ENCODE peak calls at places on chromosomes 1 and 21, in ten cellular contexts. T is thyroid gland, U is left lung, D is uterus, Y is stomach, E is mesendoderm, Q is tibial artery, P is gastrocnemius medialis, X is ovary, F is GM23248. M is an unnamed sample. For H3K4me1, the result is how much of the 10 kb centered on the place peaks cover.

GRCh38 chr1:150931773-150932172 is 5.6 kb downstream of the SETDB1 start:
- DNase-seq in P (no peak), E (peak), F (peak), U (no peak), D (no peak), Y (no peak), X (no peak), Q (no peak), T (no peak), M (peak)

GRCh38 chr1:24932284-24932683 is 2.2 kb upstream of the RUNX3 start:
- DNase-seq in Y (peak), D (no peak), E (peak), P (no peak), Q (no peak), T (peak), U (peak), X (no peak), F (peak), M (peak)

GRCh38 chr1:7755448-7755847 is 15.6 kb upstream of the VAMP3 start:
- DNase-seq in U (no peak), P (no peak), F (peak), E (peak), Y (no peak), Q (no peak), D (no peak), X (no peak), T (no peak), M (peak)

GRCh38 chr1:81760487-81761097 is 40.1 kb upstream of the ADGRL2 start:
- DNase-seq in T (no peak), Y (no peak), E (no peak), D (no peak), U (no peak), X (no peak), F (peak), P (no peak), Q (no peak), M (peak)

GRCh38 chr21:45568383-45568782 is 26.1 kb upstream of the SLC19A1 start:
- DNase-seq in U (no peak), P (no peak), Y (no peak), E (no peak), X (no peak), T (no peak), F (no peak), D (no peak), Q (no peak), M (no peak)

GRCh38 chr1:237115035-237115434 is 73.1 kb downstream of the RYR2 start:
- DNase-seq in Y (no peak), U (no peak), X (no peak), T (no peak), E (peak), P (no peak), Q (no peak), F (no peak), D (no peak), M (no peak)

GRCh38 chr21:19695796-19696195 is 1292.2 kb upstream of the TMPRSS15 start:
- DNase-seq in F (no peak), T (no peak), P (no peak), E (no peak), D (no peak), Q (no peak), U (no peak), X (no peak), Y (no peak), M (no peak)

GRCh38 chr1:15680614-15681345 is 3.3 kb upstream of the PLEKHM2 start:
- DNase-seq in D (no peak), E (peak), P (peak), U (no peak), F (peak), Q (no peak), Y (peak), T (peak), X (no peak), M (peak)

GRCh38 chr1:150535511-150536281 is 13.5 kb upstream of the ADAMTSL4 start:
- DNase-seq in Q (no peak), D (no peak), F (peak), Y (no peak), E (peak), P (peak), U (no peak), T (no peak), X (no peak), M (peak)

GRCh38 chr1:76961181-76961580 is 93.9 kb downstream of the ST6GALNAC5 start:
- DNase-seq in X (no peak), Y (no peak), Q (no peak), U (no peak), P (no peak), T (no peak), D (no peak), E (no peak), F (peak), M (no peak)

GRCh38 chr1:24481843-24482610 is 20.6 kb upstream of the RCAN3 start:
- DNase-seq in D (no peak), U (no peak), X (no peak), P (no peak), T (no peak), E (no peak), Y (no peak), Q (no peak), F (no peak), M (no peak)

GRCh38 chr1:107575226-107575625 is 389.8 kb downstream of the VAV3 start:
- DNase-seq in Y (no peak), T (no peak), E (no peak), X (no peak), Q (no peak), D (no peak), P (no peak), U (no peak), F (no peak), M (no peak)

GRCh38 chr1:64172458-64172983 is 30.9 kb upstream of the UBE2U start:
- DNase-seq in E (no peak), X (no peak), D (no peak), Y (no peak), Q (no peak), P (no peak), U (no peak), T (no peak), F (peak), M (peak)

GRCh38 chr1:180151508-180151907 is 3.2 kb upstream of the QSOX1 start:
- DNase-seq in X (no peak), E (no peak), T (no peak), Y (no peak), P (no peak), F (peak), Q (no peak), D (no peak), U (no peak), M (peak)

GRCh38 chr1:64263335-64263734 is 59.9 kb downstream of the UBE2U start:
- DNase-seq in T (no peak), X (no peak), P (no peak), Y (no peak), U (no peak), E (no peak), D (no peak), F (peak), Q (no peak), M (no peak)

GRCh38 chr1:204294371-204294770 is 65.4 kb downstream of the PLEKHA6 start:
- DNase-seq in X (peak), E (peak), U (no peak), F (peak), Y (no peak), Q (peak), P (peak), T (peak), D (peak), M (peak)

GRCh38 chr21:42245348-42246185 is 26.6 kb downstream of the ABCG1 start:
- DNase-seq in T (no peak), X (no peak), D (no peak), U (peak), P (no peak), Q (no peak), Y (no peak), F (no peak), E (peak), M (no peak)

GRCh38 chr21:31132574-31133242 is 94.4 kb upstream of the KRTAP19-8 start:
- DNase-seq in Q (no peak), F (peak), D (no peak), X (no peak), E (no peak), U (no peak), T (no peak), Y (no peak), P (no peak), M (no peak)

GRCh38 chr1:221796700-221797099 is 54.8 kb upstream of the DUSP10 start:
- DNase-seq in Q (no peak), P (no peak), D (no peak), X (no peak), E (no peak), Y (no peak), T (no peak), U (no peak), F (no peak), M (no peak)

GRCh38 chr1:40977721-40978120 is 1.8 kb upstream of the CTPS1 start:
- DNase-seq in E (peak), F (peak), Y (no peak), X (no peak), P (no peak), D (no peak), U (no peak), T (no peak), Q (no peak), M (peak)

GRCh38 chr21:34807881-34808568 is 139.2 kb downstream of the CLIC6 start:
- DNase-seq in X (no peak), F (peak), E (no peak), U (peak), P (peak), D (peak), Y (peak), Q (peak), T (no peak), M (peak)

GRCh38 chr1:53183277-53183990 is 13.2 kb upstream of the CPT2 start:
- DNase-seq in F (peak), T (no peak), P (no peak), D (peak), Q (no peak), U (no peak), X (peak), E (peak), Y (peak), M (peak)

GRCh38 chr1:167135281-167135840 is 41.5 kb downstream of the STYXL2 start:
- DNase-seq in Y (no peak), D (no peak), P (no peak), Q (no peak), X (no peak), U (no peak), E (peak), T (no peak), F (no peak), M (no peak)

GRCh38 chr1:17950728-17951127 is 156.9 kb upstream of the IGSF21 start:
- DNase-seq in F (no peak), D (no peak), X (no peak), T (no peak), U (no peak), P (no peak), Q (no peak), E (no peak), Y (no peak), M (no peak)

GRCh38 chr1:53766766-53767409 is 27.9 kb upstream of the GLIS1 start:
- DNase-seq in Y (no peak), U (no peak), Q (no peak), E (no peak), T (no peak), P (no peak), D (no peak), X (no peak), F (peak), M (no peak)

GRCh38 chr1:53376742-53377437 is 49.0 kb upstream of the LRP8 start:
- DNase-seq in Y (peak), F (no peak), U (no peak), X (no peak), P (no peak), Q (peak), E (no peak), D (no peak), T (no peak), M (no peak)

GRCh38 chr1:62391369-62391971 is 45.4 kb upstream of the USP1 start:
- DNase-seq in F (peak), D (no peak), T (no peak), P (no peak), U (no peak), E (peak), X (no peak), Q (no peak), Y (no peak), M (peak)

GRCh38 chr1:172002725-172003345 is 161.5 kb downstream of the DNM3 start:
- DNase-seq in U (no peak), D (peak), Y (no peak), E (peak), X (no peak), F (peak), P (no peak), T (peak), Q (no peak), M (peak)

GRCh38 chr1:227896710-227897655 is 50.7 kb downstream of the WNT9A start:
- DNase-seq in X (peak), P (peak), Y (peak), U (peak), T (peak), E (no peak), F (no peak), D (peak), Q (peak), M (no peak)

GRCh38 chr1:237677979-237678378 is 212.7 kb downstream of the ZP4 start:
- DNase-seq in P (no peak), Y (no peak), E (peak), U (no peak), T (no peak), X (no peak), F (peak), Q (no peak), D (no peak), M (peak)

GRCh38 chr1:229556551-229556950 is 2.0 kb downstream of the ABCB10 start:
- DNase-seq in P (no peak), T (no peak), X (no peak), Q (no peak), U (no peak), E (no peak), F (peak), Y (no peak), D (no peak), M (no peak)

GRCh38 chr1:229552732-229553131 is 5.8 kb downstream of the ABCB10 start:
- DNase-seq in X (no peak), P (no peak), U (no peak), F (no peak), D (no peak), T (no peak), Y (no peak), Q (no peak), E (no peak), M (no peak)

GRCh38 chr1:229557214-229557850 is 1.2 kb downstream of the ABCB10 start:
- DNase-seq in X (no peak), F (peak), Y (no peak), E (no peak), P (no peak), Q (no peak), D (no peak), T (no peak), U (no peak), M (peak)

GRCh38 chr1:229553621-229554120 is 4.8 kb downstream of the ABCB10 start:
- DNase-seq in F (peak), Q (no peak), E (no peak), U (no peak), T (no peak), X (no peak), D (no peak), Y (no peak), P (no peak), M (no peak)

GRCh38 chr1:229554886-229555621 is 3.5 kb downstream of the ABCB10 start:
- DNase-seq in F (no peak), X (no peak), P (no peak), T (no peak), D (no peak), E (peak), Q (no peak), U (no peak), Y (no peak), M (peak)
- H3K4me3 ChIP-seq in F (no peak), X (no peak), P (no peak), T (no peak), D (no peak), E (no peak), Q (no peak), U (no peak), Y (no peak), M (no peak)

GRCh38 chr1:110166861-110167260 is 16.6 kb downstream of the SLC6A17 start:
- DNase-seq in Q (no peak), D (no peak), Y (no peak), X (no peak), E (no peak), U (no peak), P (no peak), T (no peak), F (no peak), M (no peak)

GRCh38 chr1:110172001-110172400 is 21.7 kb downstream of the SLC6A17 start:
- DNase-seq in U (no peak), X (no peak), T (no peak), D (no peak), Y (no peak), Q (no peak), F (no peak), P (no peak), E (no peak), M (no peak)

GRCh38 chr1:110173466-110174117 is 23.3 kb downstream of the SLC6A17 start:
- DNase-seq in E (peak), Y (no peak), T (peak), F (peak), Q (no peak), P (no peak), U (no peak), D (no peak), X (no peak), M (no peak)

GRCh38 chr1:110171134-110171733 is 20.9 kb downstream of the SLC6A17 start:
- DNase-seq in D (no peak), E (no peak), T (peak), P (no peak), U (no peak), Y (no peak), Q (no peak), X (no peak), F (no peak), M (no peak)

GRCh38 chr1:110170726-110171125 is 20.4 kb downstream of the SLC6A17 start:
- DNase-seq in T (no peak), P (no peak), D (no peak), Y (no peak), E (no peak), F (no peak), X (no peak), U (no peak), Q (no peak), M (no peak)
- H3K4me1 ChIP-seq in T (under half), P (under half), D (under half), Y (under half), E (under half), F (under half), X (under half), U (under half), Q (under half), M (under half)

DNA sequence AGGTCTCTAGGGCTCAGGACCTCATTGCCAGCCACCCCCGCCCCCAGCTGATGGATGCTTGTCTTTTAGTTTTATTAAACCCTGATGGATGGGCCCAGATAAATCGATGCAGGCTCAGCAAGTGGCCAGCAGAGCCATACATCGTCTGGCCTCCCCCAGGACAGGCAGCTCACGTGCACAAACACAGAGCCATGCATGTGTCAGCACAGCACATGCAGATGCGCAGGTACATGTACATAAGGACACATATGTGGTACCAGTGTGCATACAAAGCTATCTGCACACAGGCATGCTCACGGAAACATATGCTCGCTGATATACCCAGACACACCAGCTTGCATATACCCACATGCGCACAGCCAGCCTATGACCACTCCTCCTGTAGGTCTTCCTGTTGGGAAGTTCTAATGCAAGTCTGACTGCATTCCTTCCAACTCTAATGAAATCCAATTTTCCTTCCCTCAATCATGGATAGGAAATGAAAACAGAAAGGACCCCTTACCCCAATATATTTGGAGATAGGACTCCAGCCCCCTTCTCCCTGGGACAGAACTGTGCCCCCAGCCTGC is 897 bp downstream of the COL16A1 start:
- DNase-seq in E (no peak), P (no peak), Y (no peak), D (no peak), U (no peak), X (no peak), T (no peak), Q (no peak), F (peak), M (no peak)
- H3K4me3 ChIP-seq in E (no peak), P (peak), Y (peak), D (peak), U (peak), X (peak), T (peak), Q (peak), F (peak), M (no peak)

GRCh38 chr1:178579095-178579494 is 66.2 kb downstream of the TEX35 start:
- DNase-seq in X (no peak), Y (no peak), E (no peak), Q (no peak), T (no peak), D (no peak), U (no peak), P (no peak), F (no peak), M (no peak)

GRCh38 chr1:178576841-178577240 is 63.9 kb downstream of the TEX35 start:
- DNase-seq in Q (no peak), T (no peak), P (no peak), X (no peak), E (no peak), Y (no peak), F (no peak), D (no peak), U (no peak), M (no peak)

GRCh38 chr1:178578541-178578940 is 65.6 kb downstream of the TEX35 start:
- DNase-seq in P (no peak), T (no peak), F (no peak), Q (no peak), Y (no peak), U (no peak), E (no peak), D (no peak), X (no peak), M (no peak)

GRCh38 chr1:178579562-178579961 is 66.7 kb downstream of the TEX35 start:
- DNase-seq in E (no peak), U (no peak), D (no peak), T (no peak), Q (no peak), X (no peak), P (no peak), Y (no peak), F (no peak), M (no peak)

DNA sequence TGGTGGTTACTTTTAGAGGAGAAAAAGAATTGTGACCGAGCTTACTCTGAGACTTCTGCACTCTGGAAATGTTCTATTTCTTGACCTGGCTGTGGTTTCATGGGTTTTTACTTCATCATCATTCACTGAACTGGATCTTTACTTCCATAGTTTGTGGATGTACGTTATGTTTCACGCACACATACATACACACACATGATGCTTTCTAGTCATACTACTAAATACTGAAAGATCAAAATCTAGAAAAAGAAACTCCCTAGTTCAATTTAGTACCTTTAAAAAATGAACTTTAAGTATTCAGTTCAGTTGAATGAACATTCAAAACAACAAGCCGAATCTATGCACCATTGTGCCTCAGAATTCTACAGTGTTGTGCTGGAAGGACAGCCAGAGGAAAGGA is 65.0 kb downstream of the TEX35 start:
- DNase-seq in P (no peak), X (no peak), Y (no peak), F (no peak), U (no peak), T (no peak), D (no peak), E (no peak), Q (no peak), M (no peak)
- H3K4me1 ChIP-seq in P (under half), X (under half), Y (under half), F (under half), U (under half), T (half or more), D (under half), E (under half), Q (under half), M (under half)

GRCh38 chr1:235367000-235367908 is at the start of gene TBCE:
- DNase-seq in X (peak), F (peak), Q (peak), T (peak), E (peak), D (peak), U (peak), P (peak), Y (peak), M (peak)

GRCh38 chr1:235369802-235370201 is 2.6 kb downstream of the TBCE start:
- DNase-seq in T (no peak), Y (no peak), F (no peak), D (no peak), U (no peak), E (no peak), P (no peak), X (no peak), Q (no peak), M (no peak)

GRCh38 chr1:235366286-235366685 is 941 bp upstream of the TBCE start:
- DNase-seq in F (no peak), U (no peak), Y (no peak), X (no peak), Q (no peak), D (no peak), T (no peak), E (peak), P (no peak), M (no peak)

GRCh38 chr1:235368428-235368827 is 1.2 kb downstream of the TBCE start:
- DNase-seq in Q (no peak), U (no peak), D (no peak), X (no peak), P (no peak), E (no peak), T (no peak), F (no peak), Y (no peak), M (no peak)
- H3K4me3 ChIP-seq in Q (peak), U (peak), D (no peak), X (peak), P (peak), E (no peak), T (peak), F (peak), Y (peak), M (no peak)

GRCh38 chr1:22676916-22677601 is 24.0 kb downstream of the C1QB start:
- DNase-seq in D (no peak), F (no peak), U (no peak), Y (no peak), P (no peak), E (no peak), Q (no peak), T (no peak), X (no peak), M (no peak)

GRCh38 chr1:22673486-22674409 is 20.7 kb downstream of the C1QB start:
- DNase-seq in T (peak), X (no peak), U (no peak), Q (no peak), Y (peak), P (no peak), F (peak), E (peak), D (no peak), M (peak)

GRCh38 chr1:22670352-22670964 is 17.4 kb downstream of the C1QB start:
- DNase-seq in D (no peak), U (no peak), T (no peak), F (no peak), E (no peak), Q (no peak), X (no peak), P (no peak), Y (no peak), M (peak)

GRCh38 chr1:22674410-22674749 is 21.3 kb downstream of the C1QB start:
- DNase-seq in U (no peak), X (no peak), E (no peak), F (no peak), P (no peak), T (no peak), D (no peak), Y (no peak), Q (no peak), M (no peak)

GRCh38 chr1:22671999-22672398 is 19.0 kb downstream of the C1QB start:
- DNase-seq in F (no peak), E (no peak), X (no peak), D (no peak), Q (no peak), P (no peak), U (no peak), Y (no peak), T (no peak), M (no peak)
- H3K4me1 ChIP-seq in F (under half), E (under half), X (under half), D (under half), Q (under half), P (under half), U (under half), Y (under half), T (under half), M (under half)

M was measured in cardiac muscle cell.